ENCODE peak calls at places on chromosome 1, in five cellular contexts. H is stimulated activated CD4-positive, alpha-beta T cell treated with anti-CD3 and anti-CD28 coated beads, TNF-alpha, amount 100 ng/mL, for 4 hours; N is heart right ventricle; J is frontal cortex; Z is WTC11. T is an unnamed sample.

GRCh38 chr1:84598846-84599741 is 24.9 kb upstream of the CTBS start:
- DNase-seq in Z (no peak), H (no peak), J (no peak), N (no peak), T (no peak)

GRCh38 chr1:25566730-25567341 is 23.4 kb downstream of the LDLRAP1 start:
- DNase-seq in J (no peak), H (no peak), Z (peak; percentile 32), N (peak; percentile 68), T (peak; percentile 36)

GRCh38 chr1:201914456-201915235 is 25.9 kb downstream of the SHISA4 start:
- DNase-seq in Z (no peak), H (no peak), J (no peak), N (no peak), T (no peak)

GRCh38 chr1:163673076-163673475 is 351.3 kb downstream of the NUF2 start:
- DNase-seq in Z (no peak), H (no peak), N (no peak), J (no peak), T (no peak)

GRCh38 chr1:2165636-2166035 is 28.9 kb downstream of the FAAP20 start:
- DNase-seq in Z (peak; percentile 56), H (no peak), J (no peak), N (no peak), T (peak; percentile 81)

GRCh38 chr1:38123356-38123755 is 76.8 kb upstream of the POU3F1 start:
- DNase-seq in J (no peak), Z (no peak), H (no peak), N (no peak), T (peak; percentile 86)

GRCh38 chr1:171909711-171910110 is 68.4 kb downstream of the DNM3 start:
- DNase-seq in J (no peak), H (no peak), N (no peak), Z (no peak), T (no peak)

GRCh38 chr1:197725044-197725443 is 50.2 kb downstream of the DENND1B start:
- DNase-seq in N (no peak), H (no peak), Z (no peak), J (no peak), T (no peak)

GRCh38 chr1:6483010-6483760 is 8.3 kb downstream of the PLEKHG5 start:
- DNase-seq in J (no peak), Z (no peak), H (no peak), N (no peak), T (no peak)

GRCh38 chr1:1351511-1352427 is 2.6 kb upstream of the DVL1 start:
- DNase-seq in N (peak; percentile 68), H (no peak), J (no peak), Z (no peak), T (peak; percentile 58)

GRCh38 chr1:203435628-203436027 is 40.0 kb upstream of the PRELP start:
- DNase-seq in N (no peak), J (no peak), H (no peak), Z (no peak), T (peak; percentile 79)

T was measured in ELF-1.